ENCODE peak calls at places on chromosomes 11 and 22, in five cellular contexts. One of them, this sample, is unnamed.
A peak's percentile ranks its signal among the peaks of the same experiment; 100 is the strongest.

GRCh38 chr11:61890536-61891330 is 612 bp downstream of the FADS3 start:
- DNase-seq in body of pancreas: peak; percentile 55
- DNase-seq in IMR-90: peak; percentile 82
- DNase-seq in SK-N-SH: peak; percentile 83
- DNase-seq in AG09319: no peak
- DNase-seq in this sample: no peak

GRCh38 chr22:41498322-41498721 is 29.4 kb downstream of the ACO2 start:
- DNase-seq in body of pancreas: no peak
- DNase-seq in IMR-90: no peak
- DNase-seq in SK-N-SH: no peak
- DNase-seq in AG09319: no peak
- DNase-seq in this sample: no peak

GRCh38 chr11:48384670-48385069 is 18.4 kb upstream of the OR4C5 start:
- DNase-seq in body of pancreas: no peak
- DNase-seq in IMR-90: no peak
- DNase-seq in SK-N-SH: no peak
- DNase-seq in AG09319: no peak
- DNase-seq in this sample: no peak

GRCh38 chr11:2919837-2920236 is 9.4 kb downstream of the PHLDA2 start:
- DNase-seq in body of pancreas: no peak
- DNase-seq in IMR-90: no peak
- DNase-seq in SK-N-SH: no peak
- DNase-seq in AG09319: no peak
- DNase-seq in this sample: no peak

GRCh38 chr11:60809691-60810090 is 24.6 kb downstream of the MS4A10 start:
- DNase-seq in body of pancreas: no peak
- DNase-seq in IMR-90: no peak
- DNase-seq in SK-N-SH: no peak
- DNase-seq in AG09319: no peak
- DNase-seq in this sample: no peak

GRCh38 chr11:47241740-47242400 is 6.7 kb downstream of the ACP2 start:
- DNase-seq in body of pancreas: no peak
- DNase-seq in IMR-90: peak; percentile 23
- DNase-seq in SK-N-SH: peak; percentile 3
- DNase-seq in AG09319: no peak
- DNase-seq in this sample: no peak

GRCh38 chr11:118176400-118177134 is at the start of gene SCN2B:
- DNase-seq in body of pancreas: no peak
- DNase-seq in IMR-90: peak; percentile 7
- DNase-seq in SK-N-SH: peak; percentile 78
- DNase-seq in AG09319: no peak
- DNase-seq in this sample: no peak

GRCh38 chr11:30567644-30568043 is 18.5 kb downstream of the MPPED2 start:
- DNase-seq in body of pancreas: no peak
- DNase-seq in IMR-90: no peak
- DNase-seq in SK-N-SH: no peak
- DNase-seq in AG09319: no peak
- DNase-seq in this sample: no peak

GRCh38 chr22:40668611-40669390 is 10.5 kb upstream of the MCHR1 start:
- DNase-seq in body of pancreas: no peak
- DNase-seq in IMR-90: peak; percentile 89
- DNase-seq in SK-N-SH: no peak
- DNase-seq in AG09319: peak; percentile 52
- DNase-seq in this sample: peak; percentile 49

GRCh38 chr11:44530413-44531115 is 34.9 kb upstream of the CD82 start:
- DNase-seq in body of pancreas: no peak
- DNase-seq in IMR-90: peak; percentile 19
- DNase-seq in SK-N-SH: no peak
- DNase-seq in AG09319: no peak
- DNase-seq in this sample: no peak

GRCh38 chr11:12853652-12854296 is 155.3 kb upstream of the RASSF10 start:
- DNase-seq in body of pancreas: peak; percentile 86
- DNase-seq in IMR-90: peak; percentile 64
- DNase-seq in SK-N-SH: no peak
- DNase-seq in AG09319: no peak
- DNase-seq in this sample: no peak

GRCh38 chr11:27203077-27203476 is 159.9 kb downstream of the CCDC34 start:
- DNase-seq in body of pancreas: no peak
- DNase-seq in IMR-90: no peak
- DNase-seq in SK-N-SH: no peak
- DNase-seq in AG09319: no peak
- DNase-seq in this sample: no peak

GRCh38 chr11:27205779-27206549 is 157.1 kb downstream of the CCDC34 start:
- DNase-seq in body of pancreas: no peak
- DNase-seq in IMR-90: no peak
- DNase-seq in SK-N-SH: no peak
- DNase-seq in AG09319: no peak
- DNase-seq in this sample: no peak

GRCh38 chr11:27207025-27207650 is 155.9 kb downstream of the CCDC34 start:
- DNase-seq in body of pancreas: no peak
- DNase-seq in IMR-90: no peak
- DNase-seq in SK-N-SH: no peak
- DNase-seq in AG09319: no peak
- DNase-seq in this sample: no peak

GRCh38 chr11:27205269-27205668 is 157.7 kb downstream of the CCDC34 start:
- DNase-seq in body of pancreas: no peak
- DNase-seq in IMR-90: no peak
- DNase-seq in SK-N-SH: no peak
- DNase-seq in AG09319: no peak
- DNase-seq in this sample: no peak

DNA sequence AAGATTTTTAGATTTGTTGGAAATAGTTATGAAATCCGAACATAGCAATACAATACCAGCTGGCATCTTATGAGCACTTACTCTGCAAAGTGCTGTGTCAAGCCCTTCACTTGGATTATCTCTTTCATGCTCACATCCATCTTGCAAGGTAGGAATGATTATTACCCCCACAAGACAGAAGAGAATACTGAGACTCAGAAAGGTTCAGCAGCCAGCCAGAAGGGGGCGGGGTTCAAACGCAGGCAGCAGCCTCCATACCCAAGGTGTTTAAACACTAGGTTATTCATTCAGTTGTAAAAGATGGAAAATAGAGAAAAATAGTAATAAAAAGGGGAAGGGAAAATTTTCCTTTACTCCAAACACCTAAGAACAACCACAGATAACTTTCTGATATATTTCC is 158.5 kb downstream of the CCDC34 start:
- DNase-seq in body of pancreas: peak; percentile 48
- DNase-seq in IMR-90: no peak
- DNase-seq in SK-N-SH: no peak
- DNase-seq in AG09319: no peak
- DNase-seq in this sample: no peak
- TF ChIP-seq CTCF in body of pancreas: peak; percentile 44
- TF ChIP-seq CTCF in IMR-90: peak; percentile 28
- TF ChIP-seq CTCF in SK-N-SH: peak; percentile 50
- TF ChIP-seq CTCF in AG09319: peak; percentile 23
- TF ChIP-seq CTCF in this sample: peak; percentile 22

DNA sequence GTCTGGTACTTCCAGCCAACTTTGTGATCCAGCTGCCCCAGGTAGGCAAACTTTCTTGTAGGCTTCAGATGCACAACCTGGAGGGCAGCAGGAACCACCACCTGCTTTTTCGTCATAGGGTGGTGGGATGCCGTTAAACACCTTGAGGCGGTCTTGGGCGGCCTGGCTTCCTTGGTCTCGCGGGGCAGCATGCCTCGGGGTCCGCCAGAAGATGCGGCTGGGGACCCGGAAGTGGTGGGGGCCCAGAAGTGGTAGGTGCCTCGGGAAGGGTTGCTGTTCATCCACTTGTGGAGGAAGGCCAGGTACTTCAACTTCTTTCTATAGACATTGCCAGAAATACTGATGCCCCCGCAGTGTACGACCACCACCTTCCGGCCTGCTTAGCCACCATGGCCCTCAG is 13.3 kb downstream of the DUSP18 start:
- DNase-seq in body of pancreas: no peak
- DNase-seq in IMR-90: no peak
- DNase-seq in SK-N-SH: no peak
- DNase-seq in AG09319: no peak
- DNase-seq in this sample: no peak
- TF ChIP-seq CTCF in body of pancreas: no peak
- TF ChIP-seq CTCF in IMR-90: no peak
- TF ChIP-seq CTCF in SK-N-SH: no peak
- TF ChIP-seq CTCF in AG09319: no peak
- TF ChIP-seq CTCF in this sample: no peak

DNA sequence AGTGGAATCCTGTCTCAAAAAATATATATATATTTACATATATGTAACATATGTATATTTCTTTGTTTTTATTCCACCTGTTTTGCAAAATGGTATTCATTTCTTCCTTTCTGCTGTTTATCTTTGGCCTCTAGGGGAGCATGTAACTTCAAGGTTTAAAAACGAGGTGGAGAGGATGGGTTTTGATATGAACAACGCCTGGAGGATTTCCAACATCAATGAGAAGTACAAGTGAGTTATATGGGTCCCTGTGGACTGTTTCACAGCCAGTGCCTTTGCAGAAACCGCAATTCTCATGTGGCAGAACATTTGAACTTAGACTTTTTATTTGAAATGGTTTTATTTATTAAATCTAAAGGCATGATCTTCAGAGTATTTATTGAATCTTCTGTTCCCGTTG is 81.6 kb upstream of the HORMAD2 start:
- DNase-seq in body of pancreas: no peak
- DNase-seq in IMR-90: no peak
- DNase-seq in SK-N-SH: no peak
- DNase-seq in AG09319: no peak
- DNase-seq in this sample: no peak
- TF ChIP-seq CTCF in body of pancreas: no peak
- TF ChIP-seq CTCF in IMR-90: no peak
- TF ChIP-seq CTCF in SK-N-SH: peak; percentile 50
- TF ChIP-seq CTCF in AG09319: no peak
- TF ChIP-seq CTCF in this sample: no peak

DNA sequence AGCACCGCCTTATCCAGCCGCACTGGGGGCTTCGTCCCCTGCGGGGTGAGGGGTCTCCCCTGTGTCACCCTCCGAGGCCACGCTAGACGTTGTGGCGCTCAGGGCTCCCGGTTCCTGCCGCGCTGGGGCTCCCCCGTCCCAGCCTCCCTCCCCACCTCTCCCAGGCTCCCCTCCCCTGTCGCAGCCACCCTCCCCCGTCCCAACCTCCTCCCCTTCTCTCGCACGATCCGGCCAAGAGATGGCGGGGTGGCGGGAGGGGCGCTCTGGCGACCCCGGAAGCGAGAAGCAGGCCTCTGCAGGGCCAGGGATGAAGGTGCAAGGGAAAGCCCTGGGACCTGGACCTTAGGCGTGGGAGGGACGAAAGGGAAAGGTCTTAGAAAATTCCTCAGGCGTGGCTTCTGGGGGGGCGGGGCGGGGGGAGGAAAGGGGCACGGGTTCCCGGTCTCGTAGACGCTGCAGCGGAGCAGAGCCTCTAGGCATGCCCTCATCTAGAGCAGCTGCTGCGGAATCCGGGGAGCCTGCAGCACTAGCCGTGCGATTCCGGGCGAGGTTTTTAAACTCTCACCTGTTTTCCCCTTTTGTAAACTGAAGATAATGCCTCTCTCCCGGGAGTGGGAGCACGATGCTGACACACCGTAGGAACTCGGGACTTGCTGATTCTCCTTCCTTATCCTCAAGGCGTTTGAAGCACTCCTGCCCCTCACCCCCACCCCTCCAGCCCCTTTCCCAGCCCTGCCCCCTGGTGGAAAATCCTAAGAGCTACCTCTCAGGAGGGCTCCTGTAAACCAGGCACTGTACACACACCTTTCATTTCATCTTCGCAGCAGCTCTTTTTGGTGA is 14.4 kb downstream of the KCNJ5 start:
- DNase-seq in body of pancreas: peak; percentile 72
- DNase-seq in IMR-90: peak; percentile 26
- DNase-seq in SK-N-SH: peak; percentile 86
- DNase-seq in AG09319: no peak
- DNase-seq in this sample: no peak
- TF ChIP-seq CTCF in body of pancreas: peak; percentile 57
- TF ChIP-seq CTCF in IMR-90: peak; percentile 33
- TF ChIP-seq CTCF in SK-N-SH: peak; percentile 54
- TF ChIP-seq CTCF in AG09319: peak; percentile 46
- TF ChIP-seq CTCF in this sample: peak; percentile 47

GRCh38 chr11:69587454-69588081 is 53.4 kb upstream of the CCND1 start:
- DNase-seq in body of pancreas: no peak
- DNase-seq in IMR-90: peak; percentile 81
- DNase-seq in SK-N-SH: no peak
- DNase-seq in AG09319: no peak
- DNase-seq in this sample: peak; percentile 59
- TF ChIP-seq CTCF in body of pancreas: no peak
- TF ChIP-seq CTCF in IMR-90: no peak
- TF ChIP-seq CTCF in SK-N-SH: no peak
- TF ChIP-seq CTCF in AG09319: no peak
- TF ChIP-seq CTCF in this sample: no peak

GRCh38 chr11:5605849-5606248 is 9.4 kb downstream of the TRIM6 start:
- DNase-seq in body of pancreas: no peak
- DNase-seq in IMR-90: peak; percentile 92
- DNase-seq in SK-N-SH: no peak
- DNase-seq in AG09319: no peak
- DNase-seq in this sample: no peak
- TF ChIP-seq CTCF in body of pancreas: no peak
- TF ChIP-seq CTCF in IMR-90: peak; percentile 5
- TF ChIP-seq CTCF in SK-N-SH: no peak
- TF ChIP-seq CTCF in AG09319: no peak
- TF ChIP-seq CTCF in this sample: no peak

DNA sequence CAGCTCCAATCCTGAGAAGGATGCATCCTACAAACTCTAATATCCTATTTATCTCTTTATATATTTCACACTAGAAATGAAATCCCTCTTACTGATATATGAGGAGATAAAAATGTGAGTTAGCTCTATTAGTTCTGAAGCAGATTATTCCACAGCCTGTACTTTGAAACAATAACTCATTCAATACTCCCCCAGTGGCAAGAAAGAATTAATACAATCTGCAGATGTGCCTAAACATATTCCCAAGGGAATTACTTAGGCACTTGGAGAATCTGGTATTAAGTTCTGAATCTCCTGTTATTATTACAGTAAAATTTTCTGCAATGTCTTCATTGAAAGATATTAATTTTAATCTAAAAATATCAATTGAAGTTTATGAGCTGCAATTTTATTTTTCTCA is 59.4 kb downstream of the DDI1 start:
- DNase-seq in body of pancreas: no peak
- DNase-seq in IMR-90: no peak
- DNase-seq in SK-N-SH: no peak
- DNase-seq in AG09319: no peak
- DNase-seq in this sample: no peak
- TF ChIP-seq CTCF in body of pancreas: no peak
- TF ChIP-seq CTCF in IMR-90: no peak
- TF ChIP-seq CTCF in SK-N-SH: no peak
- TF ChIP-seq CTCF in AG09319: no peak
- TF ChIP-seq CTCF in this sample: no peak

GRCh38 chr22:29259253-29259899 is 8.4 kb downstream of the RHBDD3 start:
- DNase-seq in body of pancreas: no peak
- DNase-seq in IMR-90: no peak
- DNase-seq in SK-N-SH: peak; percentile 42
- DNase-seq in AG09319: no peak
- DNase-seq in this sample: no peak
- TF ChIP-seq CTCF in body of pancreas: no peak
- TF ChIP-seq CTCF in IMR-90: no peak
- TF ChIP-seq CTCF in SK-N-SH: no peak
- TF ChIP-seq CTCF in AG09319: no peak
- TF ChIP-seq CTCF in this sample: peak; percentile 21

GRCh38 chr22:25375683-25376082 is 156.2 kb downstream of the CRYBB2 start:
- DNase-seq in body of pancreas: no peak
- DNase-seq in IMR-90: no peak
- DNase-seq in SK-N-SH: no peak
- DNase-seq in AG09319: no peak
- DNase-seq in this sample: no peak
- TF ChIP-seq CTCF in body of pancreas: no peak
- TF ChIP-seq CTCF in IMR-90: no peak
- TF ChIP-seq CTCF in SK-N-SH: no peak
- TF ChIP-seq CTCF in AG09319: no peak
- TF ChIP-seq CTCF in this sample: no peak